ENCODE peak calls at places on chromosomes 5 and 9, in five cellular contexts. One of them, this sample, is unnamed.

GRCh38 chr9:98867434-98868168 is 60.1 kb downstream of the GALNT12 start:
- DNase-seq in HepG2: no peak
- DNase-seq in spleen: no peak
- DNase-seq in GM23338: no peak
- DNase-seq in HCT116: no peak
- DNase-seq in this sample: peak

GRCh38 chr5:149732500-149733128 is 2.5 kb downstream of the PPARGC1B start:
- DNase-seq in HepG2: peak
- DNase-seq in GM23338: peak
- DNase-seq in spleen: no peak
- DNase-seq in HCT116: no peak
- DNase-seq in this sample: peak

GRCh38 chr5:77145666-77146065 is 58.6 kb upstream of the ZBED3 start:
- DNase-seq in spleen: no peak
- DNase-seq in GM23338: no peak
- DNase-seq in HCT116: no peak
- DNase-seq in HepG2: no peak
- DNase-seq in this sample: no peak

GRCh38 chr9:970310-971002 is 6.0 kb upstream of the DMRT3 start:
- DNase-seq in GM23338: peak
- DNase-seq in spleen: no peak
- DNase-seq in HCT116: no peak
- DNase-seq in HepG2: no peak
- DNase-seq in this sample: no peak

GRCh38 chr5:80239680-80240367 is 16.0 kb downstream of the SERINC5 start:
- DNase-seq in spleen: no peak
- DNase-seq in HCT116: no peak
- DNase-seq in HepG2: no peak
- DNase-seq in GM23338: no peak
- DNase-seq in this sample: no peak

GRCh38 chr9:70861797-70862196 is 259.6 kb downstream of the TRPM3 start:
- DNase-seq in HCT116: no peak
- DNase-seq in spleen: no peak
- DNase-seq in GM23338: no peak
- DNase-seq in HepG2: no peak
- DNase-seq in this sample: no peak

GRCh38 chr5:98328015-98328414 is 445.4 kb upstream of the RGMB start:
- DNase-seq in HepG2: no peak
- DNase-seq in HCT116: no peak
- DNase-seq in GM23338: no peak
- DNase-seq in spleen: no peak
- DNase-seq in this sample: no peak

GRCh38 chr5:99141534-99142135 is 212.8 kb upstream of the CHD1 start:
- DNase-seq in GM23338: peak
- DNase-seq in spleen: no peak
- DNase-seq in HepG2: no peak
- DNase-seq in HCT116: no peak
- DNase-seq in this sample: no peak

GRCh38 chr9:12989669-12990068 is 214.8 kb downstream of the LURAP1L start:
- DNase-seq in GM23338: no peak
- DNase-seq in spleen: no peak
- DNase-seq in HepG2: no peak
- DNase-seq in HCT116: no peak
- DNase-seq in this sample: no peak

GRCh38 chr5:124438390-124439380 is 307.8 kb downstream of the ZNF608 start:
- DNase-seq in HCT116: no peak
- DNase-seq in spleen: no peak
- DNase-seq in HepG2: no peak
- DNase-seq in GM23338: peak
- DNase-seq in this sample: no peak

DNA sequence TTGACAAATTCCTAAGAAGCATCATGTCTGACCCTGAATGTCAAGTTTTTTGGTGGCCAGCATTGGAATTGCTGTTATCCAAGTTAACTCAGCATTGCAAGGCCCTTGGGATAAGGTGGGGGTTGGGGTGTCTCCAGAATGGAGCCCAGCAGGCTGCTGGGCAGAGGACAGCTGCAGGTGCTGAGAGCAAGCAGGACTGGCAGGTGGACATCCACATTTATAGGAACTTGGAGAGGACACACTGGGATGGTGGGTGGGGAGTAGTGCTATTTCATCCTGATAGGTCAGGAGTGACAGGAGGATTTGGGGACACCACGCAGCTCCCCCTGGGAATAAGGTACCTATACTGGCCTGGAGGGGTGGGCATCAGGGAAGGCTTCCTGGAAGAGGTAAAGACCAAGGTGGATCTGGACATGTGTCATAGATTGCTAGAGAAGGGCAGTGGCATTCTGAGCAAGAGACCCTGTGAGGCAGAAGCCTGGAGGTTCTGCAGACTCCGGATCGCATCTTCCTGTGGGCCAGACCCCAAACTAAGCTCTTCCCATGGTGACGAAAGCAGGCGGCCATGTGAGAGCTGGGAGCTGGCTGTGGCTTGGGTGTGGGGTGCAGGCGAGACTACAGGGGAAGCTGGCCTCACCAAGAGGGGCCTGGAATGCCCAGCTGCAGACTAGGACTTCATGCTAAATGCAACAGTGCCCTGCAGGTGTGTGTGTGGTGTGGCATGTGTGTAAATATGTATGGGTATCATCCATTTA is 148.1 kb downstream of the RGS3 start:
- DNase-seq in spleen: peak
- DNase-seq in GM23338: no peak
- DNase-seq in HCT116: no peak
- DNase-seq in HepG2: no peak
- DNase-seq in this sample: no peak
- TF ChIP-seq POLR2AphosphoS5 in spleen: no peak
- TF ChIP-seq POLR2AphosphoS5 in GM23338: no peak
- TF ChIP-seq POLR2AphosphoS5 in HCT116: no peak
- TF ChIP-seq POLR2AphosphoS5 in HepG2: no peak
- TF ChIP-seq POLR2AphosphoS5 in this sample: no peak

GRCh38 chr5:7849531-7850240 is 1.2 kb downstream of the CFAP90 start:
- DNase-seq in spleen: no peak
- DNase-seq in GM23338: peak
- DNase-seq in HCT116: no peak
- DNase-seq in HepG2: peak
- DNase-seq in this sample: no peak
- TF ChIP-seq CTCF in spleen: peak
- TF ChIP-seq CTCF in GM23338: peak
- TF ChIP-seq CTCF in HCT116: no peak
- TF ChIP-seq CTCF in HepG2: peak
- TF ChIP-seq CTCF in this sample: no peak

DNA sequence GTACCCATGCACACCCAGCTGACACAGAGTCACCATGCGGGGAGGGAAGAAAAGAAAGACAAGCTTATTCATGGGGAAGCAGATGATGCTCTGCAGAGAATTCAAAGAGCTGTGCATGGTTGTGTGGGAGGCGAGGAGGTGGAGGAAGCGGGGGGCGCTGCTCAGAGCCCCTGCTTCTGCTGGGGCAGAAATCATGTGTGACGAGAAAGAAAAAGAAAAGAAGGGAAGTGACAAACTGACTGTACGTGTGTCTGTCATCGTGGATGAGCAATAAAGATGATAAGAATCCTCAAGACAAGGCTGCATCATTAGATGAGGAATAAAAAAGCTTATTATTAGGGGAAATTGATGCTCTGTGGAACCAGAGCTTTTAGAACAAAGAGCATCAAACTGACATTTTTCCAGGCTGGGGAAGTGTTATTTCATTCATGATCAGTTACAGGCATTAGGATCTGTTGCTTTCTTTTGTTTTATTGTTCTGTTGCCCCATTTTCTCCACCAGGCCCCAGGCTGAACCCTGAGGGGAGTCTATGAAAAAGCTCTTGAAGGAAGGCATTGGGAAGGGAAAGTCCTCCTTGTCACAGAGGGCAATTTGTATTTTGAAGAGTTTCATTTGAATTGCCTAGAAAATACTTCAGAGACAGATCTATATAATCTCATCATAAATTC is 20.3 kb upstream of the SH3RF2 start:
- DNase-seq in GM23338: no peak
- DNase-seq in spleen: no peak
- DNase-seq in HCT116: no peak
- DNase-seq in HepG2: no peak
- DNase-seq in this sample: no peak
- TF ChIP-seq POLR2AphosphoS5 in GM23338: no peak
- TF ChIP-seq POLR2AphosphoS5 in spleen: no peak
- TF ChIP-seq POLR2AphosphoS5 in HCT116: no peak
- TF ChIP-seq POLR2AphosphoS5 in HepG2: no peak
- TF ChIP-seq POLR2AphosphoS5 in this sample: no peak

GRCh38 chr5:122517091-122517490 is 205.1 kb downstream of the SNCAIP start:
- DNase-seq in HCT116: no peak
- DNase-seq in spleen: no peak
- DNase-seq in HepG2: no peak
- DNase-seq in GM23338: no peak
- DNase-seq in this sample: no peak

GRCh38 chr5:122516432-122516743 is 204.4 kb downstream of the SNCAIP start:
- DNase-seq in HepG2: no peak
- DNase-seq in spleen: no peak
- DNase-seq in GM23338: no peak
- DNase-seq in HCT116: no peak
- DNase-seq in this sample: no peak

DNA sequence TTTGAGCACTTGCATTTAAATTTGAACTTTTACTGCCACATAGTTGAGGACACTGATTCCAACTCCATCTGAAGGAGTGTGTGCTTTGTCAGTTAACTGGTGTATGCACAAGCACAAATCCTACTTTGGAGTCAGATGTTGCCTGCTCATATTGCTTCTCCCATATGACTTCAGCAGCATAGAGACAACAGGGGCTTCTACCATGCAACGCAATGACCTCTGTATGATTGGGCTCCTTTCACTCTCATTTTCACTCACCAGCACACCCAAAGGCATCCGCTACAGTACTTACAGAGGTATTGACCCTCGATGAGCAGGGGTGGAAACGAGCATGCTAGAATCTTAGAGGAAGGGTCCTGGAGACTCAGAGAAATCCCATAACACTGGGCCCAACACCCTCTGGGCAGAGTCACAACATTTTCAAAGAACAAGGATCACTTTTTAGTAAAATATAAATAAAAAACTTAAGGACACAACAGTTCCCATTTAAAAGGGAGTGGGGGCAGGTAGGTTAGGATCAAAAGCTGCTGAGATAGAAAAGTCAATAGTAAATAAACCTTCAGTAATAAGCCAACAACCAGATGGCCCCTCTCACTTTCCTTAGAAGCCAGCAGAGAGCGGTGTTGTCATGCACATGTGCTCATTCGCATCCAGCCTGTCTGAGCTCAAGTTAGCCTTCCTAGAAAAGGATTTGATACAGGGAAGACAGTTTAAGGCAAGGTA is 203.8 kb downstream of the SNCAIP start:
- DNase-seq in HepG2: peak
- DNase-seq in spleen: no peak
- DNase-seq in HCT116: peak
- DNase-seq in GM23338: peak
- DNase-seq in this sample: peak
- TF ChIP-seq CTCF in HepG2: peak
- TF ChIP-seq CTCF in spleen: peak
- TF ChIP-seq CTCF in HCT116: peak
- TF ChIP-seq CTCF in GM23338: peak
- TF ChIP-seq CTCF in this sample: peak

DNA sequence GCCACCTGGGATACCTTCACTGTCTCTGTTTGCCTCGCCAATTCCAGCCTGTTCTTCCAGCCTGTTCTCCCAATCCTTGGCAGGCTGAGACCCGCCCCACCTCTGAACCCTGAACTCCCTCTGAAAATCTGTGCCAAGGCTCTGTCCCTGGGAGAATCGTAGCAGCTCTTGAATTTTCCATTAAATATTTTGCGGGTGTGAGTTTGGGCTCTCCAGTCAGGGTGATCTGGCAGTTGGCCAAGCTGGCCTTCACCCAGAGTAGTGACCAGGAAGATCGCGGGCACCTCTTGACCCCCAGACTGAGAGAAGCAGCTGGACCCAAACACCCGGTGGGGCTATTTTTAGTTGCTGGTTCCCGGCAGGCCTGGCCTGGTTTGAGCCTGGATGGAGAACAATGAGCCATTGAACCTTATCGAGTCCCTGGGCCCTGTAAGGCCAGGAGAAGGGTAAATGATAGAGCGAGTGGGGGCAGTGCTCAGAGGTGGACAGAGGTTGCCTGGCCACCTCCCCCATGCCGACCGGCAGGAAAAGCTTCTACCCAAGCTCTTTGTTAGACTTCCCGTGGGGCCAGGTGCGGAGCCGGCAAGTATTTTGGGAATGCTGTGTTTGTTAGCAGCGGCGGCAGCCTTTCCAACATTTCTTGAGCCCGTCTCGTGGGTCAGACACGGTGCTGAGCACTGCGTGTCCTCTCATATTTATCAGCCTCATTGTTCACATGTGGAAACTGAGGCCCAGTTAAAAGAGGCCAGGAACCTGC is 146.2 kb downstream of the RGS3 start:
- DNase-seq in spleen: peak
- DNase-seq in HepG2: peak
- DNase-seq in GM23338: peak
- DNase-seq in HCT116: no peak
- DNase-seq in this sample: peak
- TF ChIP-seq POLR2AphosphoS5 in spleen: peak
- TF ChIP-seq POLR2AphosphoS5 in HepG2: no peak
- TF ChIP-seq POLR2AphosphoS5 in GM23338: no peak
- TF ChIP-seq POLR2AphosphoS5 in HCT116: no peak
- TF ChIP-seq POLR2AphosphoS5 in this sample: no peak

DNA sequence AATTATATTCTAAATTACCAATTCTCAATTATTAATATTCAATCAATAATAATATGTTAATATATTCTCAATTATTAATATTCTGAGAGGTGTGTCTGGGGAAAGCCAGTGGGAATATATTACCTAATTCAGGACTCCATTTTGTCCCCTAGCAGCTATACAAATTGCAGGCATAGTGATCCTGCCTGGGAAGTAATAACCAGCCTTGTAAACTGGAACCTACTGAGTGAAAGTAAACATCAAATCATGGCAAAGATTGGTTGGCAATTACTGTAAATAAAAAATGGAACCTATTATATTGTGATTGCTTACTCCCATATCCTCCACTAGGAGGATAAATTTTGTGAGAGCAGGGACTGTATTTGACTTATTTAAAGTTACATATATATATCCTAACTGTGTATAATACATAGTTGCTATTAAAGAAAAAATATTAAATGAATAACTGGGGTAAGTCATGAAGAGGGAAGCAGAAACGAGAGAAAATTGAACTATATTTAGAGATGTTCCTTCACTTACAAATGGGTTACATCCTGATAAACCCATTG is 150.5 kb upstream of the ELL2 start:
- DNase-seq in HCT116: no peak
- DNase-seq in spleen: no peak
- DNase-seq in HepG2: no peak
- DNase-seq in GM23338: no peak
- DNase-seq in this sample: no peak
- TF ChIP-seq CTCF in HCT116: peak
- TF ChIP-seq CTCF in spleen: no peak
- TF ChIP-seq CTCF in HepG2: no peak
- TF ChIP-seq CTCF in GM23338: no peak
- TF ChIP-seq CTCF in this sample: no peak

GRCh38 chr5:73506459-73506955 is 8.3 kb downstream of the BTF3 start:
- DNase-seq in HepG2: no peak
- DNase-seq in spleen: no peak
- DNase-seq in GM23338: peak
- DNase-seq in HCT116: no peak
- DNase-seq in this sample: no peak
- TF ChIP-seq POLR2AphosphoS5 in HepG2: peak
- TF ChIP-seq POLR2AphosphoS5 in spleen: no peak
- TF ChIP-seq POLR2AphosphoS5 in GM23338: peak
- TF ChIP-seq POLR2AphosphoS5 in HCT116: peak
- TF ChIP-seq POLR2AphosphoS5 in this sample: no peak